ENCODE peak calls at places on chromosomes 16 and 17, in four cellular contexts. A is GM12878, N is HCT116, X is K562. D is an unnamed sample.

GRCh38 chr16:81889896-81890634 is 111.0 kb downstream of the PLCG2 start:
- DNase-seq in A (no peak), N (peak; percentile 64), X (peak; percentile 78), D (peak; percentile 80)

GRCh38 chr16:84548971-84549844 is 44.7 kb upstream of the MEAK7 start:
- DNase-seq in A (no peak), N (no peak), X (no peak), D (peak; percentile 62)

GRCh38 chr17:8889458-8890210 is 22.2 kb upstream of the PIK3R6 start:
- DNase-seq in A (no peak), N (no peak), X (no peak), D (no peak)

GRCh38 chr17:9839433-9839832 is 13.7 kb downstream of the GLP2R start:
- DNase-seq in A (no peak), N (no peak), X (no peak), D (no peak)

GRCh38 chr17:64500923-64501765 is 4.3 kb upstream of the POLG2 start:
- DNase-seq in A (no peak), N (no peak), X (no peak), D (no peak)

GRCh38 chr17:7838291-7839075 is 4.5 kb downstream of the KDM6B start:
- DNase-seq in A (no peak), N (no peak), X (peak; percentile 46), D (no peak)

GRCh38 chr17:66422181-66422580 is 119.8 kb downstream of the PRKCA start:
- DNase-seq in A (no peak), N (no peak), X (no peak), D (no peak)

GRCh38 chr16:57042157-57043111 is 49.9 kb upstream of the CPNE2 start:
- DNase-seq in A (peak; percentile 88), N (no peak), X (no peak), D (no peak)

GRCh38 chr16:30921748-30922419 is 1.5 kb upstream of the FBXL19 start:
- DNase-seq in A (peak; percentile 52), N (peak; percentile 81), X (peak; percentile 87), D (peak; percentile 93)

GRCh38 chr17:14717849-14718248 is 417.0 kb downstream of the HS3ST3B1 start:
- DNase-seq in A (no peak), N (no peak), X (no peak), D (no peak)

GRCh38 chr16:30510392-30510938 is 15.9 kb downstream of the ZNF768 start:
- DNase-seq in A (no peak), N (no peak), X (no peak), D (no peak)

GRCh38 chr17:77697480-77698400 is 260.8 kb upstream of the TNRC6C start:
- DNase-seq in A (no peak), N (no peak), X (no peak), D (no peak)

GRCh38 chr16:3186946-3187690 is 886 bp upstream of the OR1F1 start:
- DNase-seq in A (no peak), N (no peak), X (no peak), D (no peak)

GRCh38 chr16:64469351-64469750 is 652.5 kb downstream of the CDH11 start:
- DNase-seq in A (no peak), N (no peak), X (no peak), D (no peak)

GRCh38 chr16:64398795-64399194 is 723.1 kb downstream of the CDH11 start:
- DNase-seq in A (no peak), N (no peak), X (no peak), D (peak; percentile 53)

GRCh38 chr16:59169168-59169567 is 435.1 kb upstream of the GOT2 start:
- DNase-seq in A (no peak), N (no peak), X (no peak), D (no peak)

GRCh38 chr17:81867123-81867951 is 3.8 kb downstream of the ARHGDIA start:
- DNase-seq in A (no peak), N (no peak), X (no peak), D (no peak)

GRCh38 chr17:80761421-80761871 is 216.8 kb downstream of the RPTOR start:
- DNase-seq in A (no peak), N (peak; percentile 72), X (no peak), D (peak; percentile 87)

GRCh38 chr16:57797216-57797525 is 5.1 kb downstream of the KIFC3 start:
- DNase-seq in A (no peak), N (no peak), X (no peak), D (no peak)

GRCh38 chr17:21213491-21214014 is 408 bp downstream of the TMEM11 start:
- DNase-seq in A (no peak), N (no peak), X (peak; percentile 39), D (no peak)

GRCh38 chr17:31052187-31052889 is 42.4 kb upstream of the NF1 start:
- DNase-seq in A (no peak), N (peak; percentile 42), X (peak; percentile 60), D (no peak)

GRCh38 chr17:8711291-8711690 is 33.3 kb downstream of the CCDC42 start:
- DNase-seq in A (no peak), N (no peak), X (no peak), D (no peak)

GRCh38 chr17:62797959-62798358 is 10.2 kb downstream of the MARCHF10 start:
- DNase-seq in A (no peak), N (no peak), X (no peak), D (no peak)

GRCh38 chr16:87575027-87575804 is 27.1 kb upstream of the JPH3 start:
- DNase-seq in A (no peak), N (no peak), X (peak; percentile 62), D (no peak)

DNA sequence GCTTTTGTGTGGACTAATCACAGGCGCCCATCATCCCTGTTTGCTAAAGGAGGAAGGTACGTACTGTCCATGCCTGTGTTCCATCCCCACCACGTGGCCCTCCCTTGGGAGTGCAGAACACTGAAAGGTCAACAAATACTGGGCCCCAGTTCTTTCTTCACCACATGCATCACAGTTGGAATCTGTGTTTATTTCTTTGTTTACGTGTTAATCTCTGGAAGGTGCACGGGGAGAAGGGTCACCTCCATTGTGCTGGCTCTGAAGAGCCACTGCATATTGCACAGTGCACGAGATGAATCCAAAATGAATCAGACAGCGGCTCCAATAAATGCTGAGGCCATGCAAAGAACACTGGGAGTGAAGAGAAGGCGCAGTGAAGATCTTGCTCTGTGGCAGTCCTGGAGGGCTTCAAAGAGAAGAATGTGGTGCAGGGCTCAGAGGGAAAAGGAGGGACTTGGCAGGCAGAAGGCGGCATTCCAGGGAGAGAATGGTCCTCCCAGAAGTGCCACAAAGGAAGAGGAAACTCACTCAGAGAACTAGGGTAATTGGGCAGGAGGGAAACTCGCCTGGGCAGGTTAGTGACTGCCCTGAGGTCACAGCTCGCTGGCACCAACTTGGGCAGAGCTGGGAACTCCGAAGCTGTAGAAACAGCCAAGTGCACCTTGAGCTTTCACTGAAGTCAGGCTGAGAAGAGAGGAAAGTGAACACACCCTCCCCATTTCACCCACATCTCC is 3.7 kb downstream of the RPH3AL start:
- DNase-seq in A (no peak), N (no peak), X (no peak), D (peak; percentile 59)
- TF ChIP-seq POLR2AphosphoS5 in A (no peak), N (no peak), X (no peak), D (no peak)

GRCh38 chr17:78704594-78704993 is 77.5 kb downstream of the CYTH1 start:
- DNase-seq in A (no peak), N (no peak), X (no peak), D (no peak)

GRCh38 chr17:78707923-78708322 is 74.2 kb downstream of the CYTH1 start:
- DNase-seq in A (no peak), N (no peak), X (no peak), D (no peak)

GRCh38 chr17:78706271-78706915 is 75.7 kb downstream of the CYTH1 start:
- DNase-seq in A (peak; percentile 97), N (no peak), X (no peak), D (no peak)

GRCh38 chr17:78707016-78707415 is 75.1 kb downstream of the CYTH1 start:
- DNase-seq in A (no peak), N (no peak), X (no peak), D (peak; percentile 62)

DNA sequence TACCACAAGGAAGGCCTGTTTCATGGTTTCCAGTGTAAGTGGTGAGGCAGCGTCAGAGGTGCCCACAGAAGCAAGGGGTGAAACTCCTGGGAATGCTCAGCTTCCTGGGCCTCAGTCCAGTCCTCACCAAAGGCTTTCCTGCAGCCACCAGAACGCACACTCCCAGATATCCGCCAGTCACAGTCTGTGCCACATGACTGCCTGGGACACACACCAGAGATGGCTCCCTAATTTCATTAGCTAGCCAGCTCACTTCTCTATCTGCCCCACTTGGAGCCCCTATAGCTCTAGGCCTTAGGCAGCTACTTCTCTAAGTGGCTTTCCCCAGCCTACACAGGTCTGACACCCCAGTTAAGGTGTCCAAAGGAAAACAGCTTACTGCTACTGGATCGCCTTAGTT is 77.0 kb downstream of the CYTH1 start:
- DNase-seq in A (no peak), N (no peak), X (no peak), D (no peak)
- TF ChIP-seq POLR2A in A (peak; percentile 32), N (no peak), X (no peak), D (no peak)

GRCh38 chr16:88807142-88807625 is 3.6 kb downstream of the CDT1 start:
- DNase-seq in A (no peak), N (no peak), X (no peak), D (no peak)
- H4K20me1 ChIP-seq in A (no peaks in the 10 kb centered on the region), N (peaks cover 12% of the 10 kb centered on the region), X (peaks cover 34% of the 10 kb centered on the region), D (no peaks in the 10 kb centered on the region)

GRCh38 chr16:17501321-17501720 is 30.6 kb upstream of the XYLT1 start:
- DNase-seq in A (no peak), N (no peak), X (no peak), D (no peak)

GRCh38 chr16:17503331-17503730 is 32.6 kb upstream of the XYLT1 start:
- DNase-seq in A (no peak), N (no peak), X (no peak), D (no peak)

GRCh38 chr16:17493012-17493411 is 22.3 kb upstream of the XYLT1 start:
- DNase-seq in A (no peak), N (no peak), X (no peak), D (no peak)

GRCh38 chr16:17499223-17499902 is 28.6 kb upstream of the XYLT1 start:
- DNase-seq in A (no peak), N (no peak), X (no peak), D (no peak)

GRCh38 chr16:17497648-17498047 is 26.9 kb upstream of the XYLT1 start:
- DNase-seq in A (no peak), N (no peak), X (no peak), D (no peak)
- TF ChIP-seq POLR2AphosphoS5 in A (no peak), N (no peak), X (no peak), D (no peak)

DNA sequence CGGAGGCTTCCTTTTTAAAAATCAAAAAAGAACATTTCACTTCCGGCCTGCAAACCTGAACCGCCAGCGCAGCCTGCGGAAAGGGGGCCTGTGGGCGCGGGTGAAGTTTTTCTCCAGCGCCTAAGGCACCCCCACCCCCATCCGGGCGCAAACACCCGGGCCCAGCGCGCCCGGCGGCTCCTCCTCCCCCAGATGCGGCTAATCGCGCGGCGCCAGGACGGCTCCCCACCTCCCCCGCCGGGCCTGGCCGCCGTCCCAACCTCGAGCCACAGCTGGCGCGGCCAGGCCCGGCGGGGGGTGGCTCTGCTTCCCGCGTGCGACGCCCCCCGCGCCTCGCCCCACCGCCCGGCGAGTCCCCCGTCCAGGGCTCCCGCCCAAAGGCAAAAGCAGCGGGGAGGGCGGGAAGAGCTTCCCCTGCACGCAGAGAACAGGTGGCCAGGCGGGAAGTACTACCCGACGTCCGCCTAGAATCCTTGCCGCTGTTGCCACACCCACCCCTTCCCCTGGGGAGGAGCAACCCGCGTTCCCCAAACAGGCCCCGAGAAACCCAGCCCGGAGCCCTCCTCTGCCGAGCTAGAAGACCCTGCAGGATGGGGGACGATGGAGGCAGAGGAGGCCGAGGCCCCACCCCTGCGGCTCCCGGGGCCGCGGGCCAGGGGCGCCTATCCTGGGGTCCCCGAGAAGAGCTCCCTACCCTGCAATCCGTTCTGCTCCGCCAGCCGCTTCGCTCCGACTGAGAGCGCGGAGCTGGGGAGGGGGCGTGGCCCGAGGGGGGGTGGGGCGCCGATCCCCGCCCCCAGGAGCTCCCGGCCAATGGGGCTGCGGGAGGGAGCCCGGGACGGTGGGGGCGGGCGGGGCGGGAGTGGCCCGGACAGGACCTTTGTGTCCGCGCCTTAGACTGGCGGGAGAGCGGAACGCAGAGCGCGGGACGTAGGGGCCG is at the start of gene CARHSP1:
- DNase-seq in A (peak; percentile 51), N (peak; percentile 70), X (peak; percentile 99), D (peak; percentile 92)
- TF ChIP-seq POLR2A in A (peak; percentile 79), N (no peak), X (peak; percentile 88), D (peak; percentile 72)